ENCODE peak calls at places on chromosome 14, in nine cellular contexts. P is cerebellar cortex, X is RPMI8226, J is NCI-H2107, F is pancreas, U is RWPE1, G is AG09309, R is brain microvascular endothelial cell, M is endothelial cell. E is an unnamed sample.

GRCh38 chr14:29030970-29031369 is 264.4 kb downstream of the FOXG1 start:
- DNase-seq in P (no peak), X (no peak), J (no peak), F (no peak), U (no peak), G (no peak), R (no peak), M (no peak), E (no peak)

GRCh38 chr14:72941286-72941985 is 15.2 kb downstream of the DCAF4 start:
- DNase-seq in P (no peak), X (no peak), J (no peak), F (no peak), U (no peak), G (no peak), R (no peak), M (no peak), E (no peak)

GRCh38 chr14:92959189-92959531 is 36.2 kb downstream of the CHGA start:
- DNase-seq in P (no peak), X (no peak), J (peak), F (no peak), U (no peak), G (no peak), R (no peak), M (no peak), E (no peak)

GRCh38 chr14:53955671-53956426 is 776 bp downstream of the BMP4 start:
- DNase-seq in P (peak), X (no peak), J (no peak), F (no peak), U (no peak), G (no peak), R (no peak), M (peak), E (peak)

GRCh38 chr14:100173353-100173752 is 13.9 kb upstream of the DEGS2 start:
- DNase-seq in P (no peak), X (no peak), J (no peak), F (no peak), U (no peak), G (no peak), R (no peak), M (no peak), E (no peak)

GRCh38 chr14:23127861-23128260 is 8.8 kb upstream of the CEBPE start:
- DNase-seq in P (no peak), X (no peak), J (no peak), F (no peak), U (no peak), G (no peak), R (no peak), M (no peak), E (no peak)

GRCh38 chr14:51442513-51443175 is 202.6 kb downstream of the TMX1 start:
- DNase-seq in P (peak), X (no peak), J (no peak), F (no peak), U (peak), G (peak), R (peak), M (no peak), E (no peak)

GRCh38 chr14:105389976-105390848 is 8.1 kb upstream of the TEX22 start:
- DNase-seq in P (no peak), X (peak), J (no peak), F (peak), U (no peak), G (no peak), R (no peak), M (no peak), E (no peak)

GRCh38 chr14:89137514-89138163 is 279.4 kb downstream of the FOXN3 start:
- DNase-seq in P (no peak), X (peak), J (no peak), F (peak), U (peak), G (peak), R (peak), M (no peak), E (no peak)

GRCh38 chr14:103724116-103724515 is 8.5 kb downstream of the ZFYVE21 start:
- DNase-seq in P (peak), X (no peak), J (no peak), F (peak), U (no peak), G (no peak), R (peak), M (no peak), E (no peak)

GRCh38 chr14:67387195-67387594 is 24.8 kb downstream of the PLEK2 start:
- DNase-seq in P (no peak), X (no peak), J (no peak), F (no peak), U (no peak), G (no peak), R (peak), M (no peak), E (no peak)

GRCh38 chr14:55073856-55074255 is 22.4 kb downstream of the MAPK1IP1L start:
- DNase-seq in P (no peak), X (no peak), J (no peak), F (no peak), U (no peak), G (peak), R (peak), M (no peak), E (peak)

GRCh38 chr14:50479041-50479440 is 53.3 kb downstream of the MAP4K5 start:
- DNase-seq in P (no peak), X (no peak), J (no peak), F (no peak), U (no peak), G (no peak), R (no peak), M (no peak), E (no peak)

GRCh38 chr14:84546236-84546635 is 983.7 kb upstream of the FLRT2 start:
- DNase-seq in P (no peak), X (no peak), J (no peak), F (no peak), U (no peak), G (no peak), R (no peak), M (no peak), E (no peak)

GRCh38 chr14:50984061-50984710 is 39.9 kb upstream of the PYGL start:
- DNase-seq in P (no peak), X (no peak), J (no peak), F (no peak), U (no peak), G (no peak), R (no peak), M (no peak), E (no peak)

GRCh38 chr14:98182385-98183055 is 1089.5 kb downstream of the BCL11B start:
- DNase-seq in P (no peak), X (no peak), J (no peak), F (no peak), U (peak), G (no peak), R (peak), M (no peak), E (no peak)